ENCODE peak calls at places on chromosome 4, in ten cellular contexts. A is ovary, S is H54, E is NB4, Z is lower leg skin, X is sigmoid colon, L is GM12892, I is endothelial cell of umbilical vein, P is H1, T is spleen. U is an unnamed sample.

GRCh38 chr4:119210760-119211159 is 1.8 kb upstream of the USP53 start:
- DNase-seq in A (no peak), S (no peak), E (peak), Z (no peak), X (no peak), L (no peak), I (no peak), P (no peak), T (no peak), U (no peak)

GRCh38 chr4:174218127-174218790 is 65.2 kb downstream of the FBXO8 start:
- DNase-seq in A (no peak), S (no peak), E (no peak), Z (no peak), X (no peak), L (no peak), I (no peak), P (peak), T (no peak), U (no peak)

GRCh38 chr4:76156635-76157034 is 8.4 kb upstream of the NUP54 start:
- DNase-seq in A (no peak), S (no peak), E (no peak), Z (no peak), X (no peak), L (no peak), I (peak), P (no peak), T (no peak), U (no peak)

GRCh38 chr4:126705271-126705670 is 927.5 kb upstream of the INTU start:
- DNase-seq in A (no peak), S (no peak), E (no peak), Z (no peak), X (no peak), L (no peak), I (no peak), P (no peak), T (no peak), U (no peak)

GRCh38 chr4:174314770-174315169 is 31.1 kb downstream of the CEP44 start:
- DNase-seq in A (no peak), S (no peak), E (peak), Z (no peak), X (no peak), L (no peak), I (no peak), P (no peak), T (no peak), U (no peak)

GRCh38 chr4:146654648-146654975 is 15.9 kb downstream of the POU4F2 start:
- DNase-seq in A (no peak), S (no peak), E (no peak), Z (no peak), X (no peak), L (no peak), I (peak), P (no peak), T (no peak), U (no peak)

GRCh38 chr4:142883433-142883832 is 37.3 kb upstream of the INPP4B start:
- DNase-seq in A (no peak), S (no peak), E (peak), Z (no peak), X (no peak), L (no peak), I (peak), P (no peak), T (no peak), U (no peak)

GRCh38 chr4:128390475-128390996 is 102.9 kb upstream of the PGRMC2 start:
- DNase-seq in A (no peak), S (no peak), E (no peak), Z (no peak), X (no peak), L (no peak), I (no peak), P (no peak), T (no peak), U (no peak)

GRCh38 chr4:7637971-7638370 is 203.2 kb upstream of the PSAPL1 start:
- DNase-seq in A (no peak), S (no peak), E (no peak), Z (no peak), X (no peak), L (no peak), I (no peak), P (no peak), T (no peak), U (no peak)

GRCh38 chr4:139556735-139557505 is 901 bp upstream of the SETD7 start:
- DNase-seq in A (no peak), S (no peak), E (peak), Z (peak), X (peak), L (peak), I (peak), P (peak), T (peak), U (peak)
- TF ChIP-seq POLR2A in A (peak), S (no peak), E (no peak), Z (no peak), X (no peak), L (no peak), I (no peak), P (no peak), T (no peak), U (no peak)

GRCh38 chr4:78776031-78776728 is at the start of gene BMP2K:
- DNase-seq in A (peak), S (peak), E (peak), Z (peak), X (peak), L (peak), I (peak), P (peak), T (peak), U (peak)
- TF ChIP-seq POLR2A in A (peak), S (peak), E (peak), Z (no peak), X (no peak), L (peak), I (peak), P (no peak), T (peak), U (peak)

GRCh38 chr4:40831462-40831861 is 81.7 kb downstream of the NSUN7 start:
- DNase-seq in A (no peak), S (no peak), E (no peak), Z (no peak), X (no peak), L (no peak), I (no peak), P (no peak), T (no peak), U (no peak)
- TF ChIP-seq POLR2A in A (no peak), S (no peak), E (no peak), Z (no peak), X (no peak), L (no peak), I (no peak), P (no peak), T (no peak), U (no peak)

GRCh38 chr4:78478523-78478922 is 73.0 kb upstream of the ANXA3 start:
- DNase-seq in A (no peak), S (no peak), E (no peak), Z (no peak), X (no peak), L (no peak), I (no peak), P (no peak), T (no peak), U (no peak)
- TF ChIP-seq POLR2A in A (no peak), S (no peak), E (no peak), Z (no peak), X (no peak), L (no peak), I (no peak), P (no peak), T (no peak), U (no peak)

U was measured in GM12891.